ENCODE peak calls at places on chromosomes 13 and 19, in six cellular contexts. L is upper lobe of right lung, W is H9, O is epithelial cell of esophagus, B is AG09309, S is GM12865. I is an unnamed sample.
A peak's percentile ranks its signal among the peaks of the same experiment; 100 is the strongest.

GRCh38 chr13:29771247-29771646 is 79.2 kb downstream of the UBL3 start:
- DNase-seq in O (peak; percentile 47), B (no peak), S (peak; percentile 50), W (no peak), L (no peak), I (no peak)

GRCh38 chr13:32530841-32531253 is 7.7 kb downstream of the N4BP2L2 start:
- DNase-seq in B (peak; percentile 29), S (peak; percentile 59), L (no peak), W (no peak), O (no peak), I (no peak)

GRCh38 chr13:66520511-66521390 is 709.4 kb downstream of the PCDH9 start:
- DNase-seq in B (no peak), W (no peak), O (no peak), S (no peak), L (no peak), I (no peak)

GRCh38 chr13:44412341-44412935 is 38.8 kb downstream of the SERP2 start:
- DNase-seq in O (no peak), L (no peak), B (no peak), S (no peak), W (no peak), I (no peak)

GRCh38 chr19:15437355-15438123 is 12.2 kb downstream of the WIZ start:
- DNase-seq in W (no peak), B (peak; percentile 41), S (no peak), L (no peak), O (no peak), I (no peak)

GRCh38 chr19:1396768-1397679 is 4.3 kb downstream of the GAMT start:
- DNase-seq in B (no peak), L (no peak), S (no peak), O (no peak), W (no peak), I (no peak)

GRCh38 chr19:35830986-35831385 is 18.3 kb upstream of the PRODH2 start:
- DNase-seq in S (no peak), B (no peak), L (no peak), W (no peak), O (no peak), I (no peak)

GRCh38 chr19:46394398-46394797 is 19.0 kb downstream of the CCDC8 start:
- DNase-seq in L (no peak), B (no peak), S (no peak), W (no peak), O (no peak), I (no peak)

GRCh38 chr19:33410915-33411401 is 37.4 kb downstream of the CEBPG start:
- DNase-seq in O (no peak), B (no peak), L (no peak), W (no peak), S (no peak), I (no peak)

GRCh38 chr19:8363803-8364771 is at the start of gene ANGPTL4:
- DNase-seq in W (peak; percentile 81), B (no peak), O (peak; percentile 80), S (no peak), L (peak; percentile 77), I (peak; percentile 96)

GRCh38 chr13:80047406-80047805 is 293.5 kb downstream of the SPRY2 start:
- DNase-seq in S (no peak), W (no peak), B (peak; percentile 27), O (no peak), L (no peak), I (no peak)

GRCh38 chr19:54422136-54422535 is 6.9 kb downstream of the TTYH1 start:
- DNase-seq in B (no peak), L (no peak), O (no peak), W (peak; percentile 84), S (no peak), I (no peak)

GRCh38 chr13:87677334-87678234 is 6.4 kb downstream of the SLITRK5 start:
- DNase-seq in S (no peak), B (no peak), W (peak; percentile 81), O (no peak), L (peak; percentile 71), I (peak; percentile 13)

GRCh38 chr19:47726467-47726866 is 13.2 kb downstream of the EHD2 start:
- DNase-seq in W (no peak), O (no peak), S (no peak), B (no peak), L (no peak), I (no peak)

GRCh38 chr19:22545751-22546150 is 88.4 kb upstream of the ZNF492 start:
- DNase-seq in S (peak; percentile 12), L (no peak), O (peak; percentile 13), W (no peak), B (no peak), I (peak; percentile 61)

GRCh38 chr19:17755977-17756670 is 4.8 kb downstream of the FCHO1 start:
- DNase-seq in S (peak; percentile 93), L (no peak), B (no peak), W (peak; percentile 81), O (peak; percentile 37), I (peak; percentile 82)

GRCh38 chr19:17752865-17753639 is 1.8 kb downstream of the FCHO1 start:
- DNase-seq in B (no peak), W (no peak), L (no peak), O (no peak), S (no peak), I (no peak)

GRCh38 chr19:17753976-17754375 is 2.7 kb downstream of the FCHO1 start:
- DNase-seq in W (no peak), L (no peak), S (no peak), B (no peak), O (no peak), I (no peak)

GRCh38 chr19:17755533-17755885 is 4.2 kb downstream of the FCHO1 start:
- DNase-seq in L (no peak), O (no peak), B (no peak), S (no peak), W (no peak), I (no peak)

DNA sequence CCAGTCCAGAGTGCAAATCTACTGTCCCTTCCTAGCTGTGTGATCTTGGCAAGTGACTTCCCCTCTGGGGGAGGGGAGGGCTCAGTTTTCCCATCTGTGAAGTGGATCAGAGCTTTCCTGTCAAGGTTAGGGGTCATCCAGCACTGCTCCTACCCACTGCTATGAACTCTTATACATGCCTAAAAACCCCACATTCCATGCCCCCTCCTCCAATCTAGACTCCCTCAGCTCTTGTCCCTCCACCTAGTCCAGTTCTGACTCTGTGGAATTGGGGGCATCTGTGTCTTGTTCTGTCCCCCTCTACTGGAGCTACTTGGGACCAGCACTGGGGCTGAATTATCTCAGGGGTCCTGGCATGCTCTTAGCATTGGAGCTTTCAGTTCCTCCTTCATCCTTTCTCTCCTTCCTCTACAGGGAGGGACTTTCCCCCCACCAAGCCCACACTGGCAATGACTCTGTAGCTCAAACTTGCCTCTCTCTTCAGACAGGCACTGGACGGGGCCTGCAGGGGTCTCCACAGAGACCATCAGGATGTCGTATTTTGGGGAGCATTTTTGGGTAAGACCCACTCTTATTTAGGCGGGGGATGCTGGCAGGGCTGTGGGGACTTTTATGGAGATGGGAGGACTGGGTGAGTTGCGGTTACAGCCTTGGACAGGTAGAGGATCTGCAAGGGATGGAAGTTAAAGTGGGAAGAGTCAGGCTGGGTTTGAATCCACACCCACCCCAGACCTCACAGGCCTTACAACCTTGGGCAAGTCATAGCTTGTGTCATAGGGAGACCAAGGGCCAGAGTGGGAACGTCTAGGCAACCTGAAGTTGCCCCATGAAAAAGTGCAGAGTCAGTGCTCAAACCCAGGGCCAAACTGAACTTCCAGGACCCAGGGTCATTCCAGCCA is 3.6 kb downstream of the FCHO1 start:
- DNase-seq in L (no peak), B (no peak), S (peak; percentile 90), O (peak; percentile 49), W (no peak), I (peak; percentile 51)
- TF ChIP-seq CTCF in L (no peak), B (no peak), S (peak; percentile 41), O (no peak), W (no peak), I (no peak)

DNA sequence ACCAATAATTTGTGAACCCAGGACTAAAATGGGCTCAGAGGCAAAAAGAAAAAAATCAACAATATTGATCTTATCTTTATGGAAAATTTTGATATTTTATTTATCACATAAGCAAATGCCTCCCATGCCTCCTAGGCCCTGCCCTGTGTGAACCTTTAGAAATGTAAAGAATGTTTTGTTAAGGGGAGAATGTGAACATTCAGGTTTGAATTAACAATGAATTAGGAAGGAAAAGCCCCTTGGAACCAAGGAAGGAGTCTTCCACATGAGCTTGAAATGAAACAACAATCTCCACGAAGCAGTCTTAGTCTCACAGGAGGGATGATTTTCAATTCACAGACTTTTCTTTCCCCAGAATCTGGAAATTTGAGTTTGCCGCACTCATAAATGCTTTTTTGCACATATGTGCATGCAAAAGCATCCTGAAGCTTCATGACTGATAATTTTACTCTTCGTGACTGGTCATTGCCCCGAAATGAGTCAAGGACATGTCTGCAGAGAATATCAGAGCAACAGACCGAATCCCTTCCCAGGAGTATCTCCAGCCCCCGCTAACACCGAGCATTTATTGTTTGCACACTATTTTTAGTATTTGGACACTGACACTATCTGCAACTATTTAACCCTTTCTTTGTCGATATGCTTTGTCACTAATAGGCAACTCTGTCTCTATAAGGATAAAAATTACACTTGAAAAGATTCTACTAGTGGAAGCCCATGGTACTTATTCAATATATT is 135.2 kb downstream of the DCT start:
- DNase-seq in W (no peak), S (peak; percentile 20), B (no peak), O (peak; percentile 12), L (no peak), I (no peak)
- TF ChIP-seq CTCF in W (no peak), S (no peak), B (no peak), O (no peak), L (no peak), I (no peak)

DNA sequence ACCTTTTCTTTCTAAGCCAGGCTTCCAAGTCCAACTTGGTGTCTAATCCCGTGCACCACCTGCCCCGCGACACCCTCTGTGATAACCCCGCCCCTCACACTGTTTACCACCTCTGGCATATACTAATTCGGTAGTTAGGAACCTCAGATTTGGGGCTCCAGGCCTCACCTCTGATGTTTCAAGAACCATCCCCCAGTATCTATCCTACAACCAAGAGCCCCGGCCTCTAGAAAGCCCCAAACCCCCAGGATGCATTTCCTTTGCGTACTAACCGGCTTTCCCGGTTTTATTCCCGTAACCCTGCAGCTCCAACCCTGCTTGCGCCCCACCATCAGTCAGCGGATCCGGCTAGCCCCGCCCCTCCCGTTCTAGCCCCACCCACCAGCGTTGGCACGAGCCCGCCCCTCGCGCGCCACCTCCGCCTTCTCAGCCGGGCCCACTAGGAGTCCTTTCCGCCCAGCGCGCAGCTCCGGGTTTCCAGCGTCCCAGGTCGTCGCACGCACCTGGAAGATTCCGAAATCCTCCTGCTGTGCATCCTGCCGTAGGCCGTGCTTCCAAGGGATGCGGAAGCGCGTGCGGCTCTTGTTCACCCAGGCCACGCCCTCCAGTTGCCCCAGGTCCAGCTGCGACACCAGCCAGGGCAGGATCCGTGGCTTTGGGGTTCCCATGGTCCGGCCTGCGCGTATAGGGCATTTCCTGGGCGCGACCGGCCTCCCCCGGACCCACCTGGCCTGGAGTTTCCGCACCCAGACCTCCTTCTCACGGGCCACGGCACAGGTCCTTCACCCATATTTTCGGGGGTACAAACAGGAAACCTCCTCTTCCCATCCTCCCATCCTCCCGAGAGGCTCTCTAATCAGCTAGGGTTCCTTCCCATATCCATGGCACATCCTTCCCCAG is 1.2 kb downstream of the IRF3 start:
- DNase-seq in O (peak; percentile 96), L (peak; percentile 96), S (peak; percentile 84), W (peak; percentile 96), B (no peak), I (peak; percentile 95)
- TF ChIP-seq CTCF in O (peak; percentile 27), L (peak; percentile 13), S (peak; percentile 0), W (peak; percentile 14), B (peak; percentile 11), I (no peak)

GRCh38 chr13:24741016-24741662 is 22.8 kb upstream of the RNF17 start:
- DNase-seq in B (no peak), L (no peak), S (peak; percentile 55), W (peak; percentile 57), O (peak; percentile 22), I (no peak)
- TF ChIP-seq CTCF in B (peak; percentile 29), L (peak; percentile 25), S (peak; percentile 54), W (peak; percentile 60), O (peak; percentile 30), I (peak; percentile 52)

I was measured in activated CD8-positive, alpha-beta T cell treated with anti-CD3 and anti-CD28 coated beads for 36 hours.